ENCODE peak calls at places on chromosomes 13 and 19, in nine cellular contexts. O is ascending aorta; S is RWPE1; C is CD4-positive, alpha-beta T cell; B is lower lobe of right lung; T is foreskin fibroblast; X is left ventricle myocardium inferior; Z is CD8-positive, alpha-beta T cell; R is HFF-Myc. V is an unnamed sample.

GRCh38 chr19:37941820-37942515 is 35.0 kb downstream of the SIPA1L3 start:
- DNase-seq in O (peak; percentile 16), S (no peak), C (no peak), B (no peak), T (no peak), X (no peak), Z (no peak), R (no peak), V (no peak)

GRCh38 chr19:38035515-38036495 is 128.8 kb downstream of the SIPA1L3 start:
- DNase-seq in O (no peak), S (no peak), C (no peak), B (no peak), T (peak; percentile 74), X (no peak), Z (no peak), R (no peak), V (no peak)

GRCh38 chr19:2132731-2133490 is 18.5 kb downstream of the AP3D1 start:
- DNase-seq in O (no peak), S (no peak), C (no peak), B (peak; percentile 22), T (no peak), X (peak; percentile 52), Z (no peak), R (no peak), V (no peak)

GRCh38 chr13:75365724-75366173 is 116.2 kb downstream of the TBC1D4 start:
- DNase-seq in O (no peak), S (peak; percentile 62), C (no peak), B (no peak), T (peak; percentile 86), X (no peak), Z (no peak), R (no peak), V (no peak)

GRCh38 chr13:98411617-98412310 is 165.1 kb downstream of the STK24 start:
- DNase-seq in O (peak; percentile 71), S (no peak), C (no peak), B (peak; percentile 78), T (no peak), X (peak; percentile 41), Z (no peak), R (no peak), V (no peak)

GRCh38 chr13:85798999-85799646 is at the start of gene SLITRK6:
- DNase-seq in O (no peak), S (peak; percentile 66), C (no peak), B (no peak), T (peak; percentile 77), X (no peak), Z (no peak), R (peak; percentile 62), V (no peak)

GRCh38 chr13:80612804-80613203 is 271.9 kb upstream of the SPRY2 start:
- DNase-seq in O (no peak), S (no peak), C (no peak), B (no peak), T (no peak), X (peak; percentile 16), Z (no peak), R (no peak), V (no peak)

GRCh38 chr19:13156968-13157882 is 7.0 kb downstream of the IER2 start:
- DNase-seq in O (no peak), S (no peak), C (no peak), B (no peak), T (peak; percentile 30), X (no peak), Z (no peak), R (no peak), V (no peak)

GRCh38 chr19:13633109-13633508 is 126.8 kb upstream of the CACNA1A start:
- DNase-seq in O (no peak), S (no peak), C (no peak), B (no peak), T (peak; percentile 89), X (no peak), Z (no peak), R (peak; percentile 64), V (no peak)

GRCh38 chr19:4559569-4559968 is at the start of gene SEMA6B:
- DNase-seq in O (peak; percentile 73), S (no peak), C (no peak), B (peak; percentile 75), T (no peak), X (peak; percentile 55), Z (no peak), R (no peak), V (peak; percentile 93)

GRCh38 chr19:50268046-50268445 is 61.1 kb downstream of the KCNC3 start:
- DNase-seq in O (no peak), S (no peak), C (no peak), B (no peak), T (no peak), X (no peak), Z (no peak), R (no peak), V (no peak)

GRCh38 chr13:35349673-35350278 is 126.7 kb downstream of the MAB21L1 start:
- DNase-seq in O (no peak), S (peak; percentile 4), C (no peak), B (no peak), T (peak; percentile 14), X (no peak), Z (no peak), R (no peak), V (no peak)

GRCh38 chr19:280541-281007 is 10.6 kb downstream of the PLPP2 start:
- DNase-seq in O (no peak), S (no peak), C (no peak), B (no peak), T (no peak), X (no peak), Z (no peak), R (no peak), V (no peak)

GRCh38 chr13:27182054-27182453 is 10.4 kb upstream of the USP12 start:
- DNase-seq in O (no peak), S (no peak), C (no peak), B (no peak), T (no peak), X (no peak), Z (no peak), R (no peak), V (no peak)

GRCh38 chr19:798415-799075 is 1.3 kb downstream of the PTBP1 start:
- DNase-seq in O (no peak), S (no peak), C (no peak), B (peak; percentile 51), T (peak; percentile 37), X (no peak), Z (no peak), R (no peak), V (no peak)

GRCh38 chr19:45638930-45639729 is at the start of gene EML2:
- DNase-seq in O (peak; percentile 72), S (peak; percentile 37), C (no peak), B (peak; percentile 72), T (peak; percentile 56), X (peak; percentile 56), Z (peak; percentile 53), R (no peak), V (no peak)

GRCh38 chr13:50993908-50994307 is 84.3 kb downstream of the RNASEH2B start:
- DNase-seq in O (no peak), S (no peak), C (no peak), B (no peak), T (peak; percentile 49), X (no peak), Z (no peak), R (no peak), V (no peak)

GRCh38 chr19:51783373-51783772 is 11.6 kb upstream of the FPR3 start:
- DNase-seq in O (no peak), S (peak; percentile 29), C (no peak), B (no peak), T (peak; percentile 14), X (no peak), Z (no peak), R (no peak), V (no peak)
- TF ChIP-seq CTCF in O (no peak), S (peak; percentile 51), C (no peak), B (no peak), T (peak; percentile 29), X (peak; percentile 30), Z (no peak), R (no peak), V (peak; percentile 77)

GRCh38 chr19:17908244-17908643 is 24.6 kb upstream of the CCDC124 start:
- DNase-seq in O (no peak), S (no peak), C (no peak), B (no peak), T (no peak), X (no peak), Z (no peak), R (no peak), V (no peak)
- TF ChIP-seq CTCF in O (no peak), S (no peak), C (no peak), B (no peak), T (no peak), X (no peak), Z (no peak), R (no peak), V (no peak)

GRCh38 chr19:11031421-11032070 is 57.7 kb upstream of the LDLR start:
- DNase-seq in O (no peak), S (no peak), C (no peak), B (no peak), T (no peak), X (no peak), Z (no peak), R (no peak), V (no peak)
- TF ChIP-seq CTCF in O (no peak), S (no peak), C (no peak), B (no peak), T (no peak), X (no peak), Z (no peak), R (no peak), V (no peak)

GRCh38 chr13:106036870-106037269 is 498.6 kb downstream of the EFNB2 start:
- DNase-seq in O (no peak), S (no peak), C (no peak), B (no peak), T (no peak), X (no peak), Z (no peak), R (no peak), V (no peak)

GRCh38 chr13:106029901-106030300 is 505.6 kb downstream of the EFNB2 start:
- DNase-seq in O (no peak), S (no peak), C (no peak), B (no peak), T (no peak), X (no peak), Z (no peak), R (no peak), V (no peak)

GRCh38 chr13:106028916-106029315 is 506.5 kb downstream of the EFNB2 start:
- DNase-seq in O (no peak), S (no peak), C (no peak), B (no peak), T (peak; percentile 64), X (no peak), Z (no peak), R (no peak), V (no peak)

GRCh38 chr13:106034201-106034600 is 501.3 kb downstream of the EFNB2 start:
- DNase-seq in O (no peak), S (no peak), C (no peak), B (no peak), T (no peak), X (no peak), Z (no peak), R (no peak), V (no peak)

GRCh38 chr13:106033634-106034033 is 501.8 kb downstream of the EFNB2 start:
- DNase-seq in O (no peak), S (peak; percentile 12), C (no peak), B (no peak), T (peak; percentile 77), X (no peak), Z (no peak), R (no peak), V (no peak)
- TF ChIP-seq CTCF in O (peak; percentile 20), S (no peak), C (no peak), B (no peak), T (peak; percentile 27), X (peak; percentile 24), Z (no peak), R (no peak), V (no peak)

V was measured in CD14-positive monocyte.